ENCODE peak calls at places on chromosomes 12 and 14, in six cellular contexts. X is HepG2, U is GM12878, Z is K562, V is H1, J is SK-N-SH. O is an unnamed sample.
A peak's percentile ranks its signal among the peaks of the same experiment; 100 is the strongest.

GRCh38 chr12:10140001-10140400 is 10.0 kb upstream of the CLEC7A start:
- DNase-seq in X (peak; percentile 35), U (peak; percentile 48), Z (no peak), V (peak; percentile 29), J (peak; percentile 10), O (no peak)

GRCh38 chr12:9615420-9616135 is 7.9 kb upstream of the KLRB1 start:
- DNase-seq in X (no peak), U (no peak), Z (no peak), V (no peak), J (no peak), O (no peak)

GRCh38 chr14:34365309-34365915 is 96.6 kb downstream of the SPTSSA start:
- DNase-seq in X (peak; percentile 59), U (no peak), Z (no peak), V (no peak), J (no peak), O (no peak)

GRCh38 chr14:104665663-104666522 is 23.5 kb upstream of the INF2 start:
- DNase-seq in X (peak; percentile 96), U (no peak), Z (no peak), V (no peak), J (no peak), O (no peak)

GRCh38 chr12:25286837-25287236 is 36.1 kb upstream of the KRAS start:
- DNase-seq in X (no peak), U (no peak), Z (no peak), V (no peak), J (no peak), O (no peak)

GRCh38 chr14:51180577-51180976 is 59.5 kb upstream of the TMX1 start:
- DNase-seq in X (no peak), U (peak; percentile 69), Z (no peak), V (no peak), J (no peak), O (no peak)

GRCh38 chr12:1608783-1609119 is 14.4 kb upstream of the FBXL14 start:
- DNase-seq in X (no peak), U (no peak), Z (no peak), V (no peak), J (no peak), O (peak; percentile 55)

GRCh38 chr14:20332946-20333782 is at the start of gene CCNB1IP1:
- DNase-seq in X (peak; percentile 94), U (peak; percentile 87), Z (peak; percentile 70), V (peak; percentile 13), J (peak; percentile 79), O (peak; percentile 92)

GRCh38 chr12:122473543-122474323 is 27.0 kb downstream of the ZCCHC8 start:
- DNase-seq in X (no peak), U (peak; percentile 26), Z (peak; percentile 37), V (no peak), J (no peak), O (no peak)

GRCh38 chr14:39488600-39488999 is 56.4 kb upstream of the FBXO33 start:
- DNase-seq in X (no peak), U (no peak), Z (no peak), V (no peak), J (no peak), O (no peak)

GRCh38 chr12:46679754-46680153 is 146.0 kb downstream of the SLC38A4 start:
- DNase-seq in X (no peak), U (no peak), Z (no peak), V (no peak), J (no peak), O (no peak)

GRCh38 chr12:75913502-75914110 is 118.0 kb downstream of the PHLDA1 start:
- DNase-seq in X (no peak), U (no peak), Z (no peak), V (no peak), J (no peak), O (no peak)

GRCh38 chr14:68849416-68849815 is 56.5 kb upstream of the ZFP36L1 start:
- DNase-seq in X (no peak), U (no peak), Z (no peak), V (no peak), J (no peak), O (no peak)

GRCh38 chr12:109346920-109347319 is 780 bp upstream of the MYO1H start:
- DNase-seq in X (no peak), U (no peak), Z (peak; percentile 13), V (no peak), J (no peak), O (no peak)

GRCh38 chr12:15956413-15957185 is 45.5 kb downstream of the DERA start:
- DNase-seq in X (no peak), U (no peak), Z (no peak), V (no peak), J (no peak), O (no peak)

GRCh38 chr12:57446292-57446960 is 8.7 kb upstream of the INHBE start:
- DNase-seq in X (no peak), U (no peak), Z (no peak), V (no peak), J (no peak), O (no peak)

GRCh38 chr14:101731187-101732080 is 30.1 kb upstream of the PPP2R5C start:
- DNase-seq in X (peak; percentile 90), U (peak; percentile 48), Z (peak; percentile 52), V (no peak), J (no peak), O (peak; percentile 96)

GRCh38 chr14:22332671-22333407 is 256.2 kb downstream of the DAD1 start:
- DNase-seq in X (peak; percentile 34), U (no peak), Z (no peak), V (no peak), J (no peak), O (no peak)
- H3K4me3 ChIP-seq in X (peak overlapping the region; percentile 3), U (no peak overlapping the region), Z (no peak overlapping the region), V (no peak overlapping the region), J (no peak overlapping the region), O (no peak overlapping the region)

DNA sequence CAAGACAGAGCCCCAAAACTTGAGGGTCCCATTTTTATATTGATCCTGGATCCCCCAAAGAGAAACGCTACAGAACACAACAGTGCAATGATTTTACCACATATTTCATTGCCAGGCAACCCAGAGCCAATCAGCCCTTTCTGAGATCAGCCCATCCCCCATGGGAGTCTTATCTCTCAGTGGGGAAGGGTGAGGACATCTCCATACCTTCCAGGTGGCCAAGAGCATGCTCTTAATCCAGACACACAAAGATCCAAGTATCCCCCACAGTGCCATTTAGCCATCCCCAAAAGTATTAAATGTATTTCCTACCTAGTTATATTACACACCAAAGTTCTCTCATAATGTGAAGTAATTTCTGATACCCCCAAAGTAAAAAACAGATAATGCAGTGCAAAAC is 62.6 kb upstream of the AMN start:
- DNase-seq in X (no peak), U (no peak), Z (no peak), V (no peak), J (no peak), O (no peak)
- TF ChIP-seq GABPA in X (no peak), U (no peak), Z (no peak), V (no peak), J (no peak), O (no peak)

DNA sequence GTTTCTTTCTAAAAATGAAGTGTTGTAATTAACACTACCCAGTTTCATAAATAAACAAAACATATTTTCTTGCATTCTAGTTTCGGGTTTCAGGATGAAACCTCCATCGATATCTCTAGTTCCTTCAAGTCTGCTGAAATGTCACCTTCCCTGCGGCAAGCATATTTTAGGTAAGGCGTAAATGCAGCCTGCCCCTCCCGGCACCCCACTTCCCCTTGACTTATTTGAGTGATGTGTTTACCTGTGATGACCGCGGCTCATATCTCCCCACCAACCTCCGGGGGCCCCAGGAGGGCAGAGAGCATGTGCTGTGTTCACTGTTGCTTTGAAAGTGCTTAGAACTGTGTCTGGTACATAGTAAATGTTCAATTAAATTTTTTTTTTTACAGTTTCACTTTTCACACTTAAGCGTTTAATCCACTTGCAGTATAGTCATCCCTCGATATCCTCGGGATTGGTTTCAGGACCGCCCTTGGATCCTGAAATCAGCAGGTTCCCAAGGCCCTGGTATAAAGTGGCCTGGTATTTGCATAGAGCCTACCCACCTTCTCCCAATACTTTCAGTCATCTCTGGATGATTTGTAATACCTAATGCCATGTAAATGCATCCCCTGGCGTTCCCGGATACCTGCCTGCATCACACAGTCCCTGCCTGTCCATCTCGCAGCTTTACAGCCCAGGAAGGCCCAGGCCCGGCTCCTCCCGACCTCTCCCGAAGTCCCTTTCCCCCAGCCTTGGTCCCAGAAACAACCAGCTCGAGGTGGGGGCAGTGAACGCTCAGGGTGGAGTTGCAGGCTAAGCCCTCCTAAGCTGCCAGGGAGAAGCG is 40.2 kb upstream of the FBRSL1 start:
- DNase-seq in X (no peak), U (peak; percentile 77), Z (no peak), V (no peak), J (no peak), O (no peak)
- H3K4me3 ChIP-seq in X (no peak overlapping the region), U (peak overlapping the region; percentile 14), Z (no peak overlapping the region), V (no peak overlapping the region), J (no peak overlapping the region), O (no peak overlapping the region)

DNA sequence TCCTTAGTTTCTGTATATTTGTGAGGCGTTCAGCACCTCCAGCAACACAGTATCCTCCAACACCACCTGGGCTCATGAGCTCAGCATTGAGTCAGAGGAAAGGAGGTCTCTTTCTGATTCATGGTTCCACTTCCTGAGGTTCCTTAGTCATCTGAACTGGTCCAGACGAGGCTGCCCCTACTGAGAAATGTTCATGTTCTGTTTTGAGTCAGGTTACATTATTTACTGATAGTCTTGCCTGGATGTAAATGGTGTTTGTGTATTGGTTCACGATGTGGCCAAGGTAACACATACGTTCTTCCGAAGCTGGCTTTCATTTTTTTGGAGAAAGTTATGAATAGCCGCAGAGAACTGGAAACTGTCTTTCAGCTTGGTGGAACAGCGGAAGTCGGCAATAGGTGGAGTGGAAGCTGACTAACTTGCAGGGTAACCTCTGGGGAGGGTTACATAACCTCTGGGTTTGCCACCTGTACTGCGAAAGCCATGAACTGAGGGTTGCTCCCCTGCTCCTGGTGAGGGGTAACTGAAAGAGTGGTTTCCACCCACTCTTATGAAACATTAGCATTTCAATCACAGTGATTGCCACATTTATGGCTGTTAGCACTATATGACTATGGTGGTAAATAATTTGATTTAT is 42.2 kb upstream of the MANSC4 start:
- DNase-seq in X (no peak), U (peak; percentile 69), Z (no peak), V (no peak), J (no peak), O (peak; percentile 66)
- TF ChIP-seq GABPA in X (no peak), U (peak; percentile 71), Z (no peak), V (no peak), J (no peak), O (no peak)

DNA sequence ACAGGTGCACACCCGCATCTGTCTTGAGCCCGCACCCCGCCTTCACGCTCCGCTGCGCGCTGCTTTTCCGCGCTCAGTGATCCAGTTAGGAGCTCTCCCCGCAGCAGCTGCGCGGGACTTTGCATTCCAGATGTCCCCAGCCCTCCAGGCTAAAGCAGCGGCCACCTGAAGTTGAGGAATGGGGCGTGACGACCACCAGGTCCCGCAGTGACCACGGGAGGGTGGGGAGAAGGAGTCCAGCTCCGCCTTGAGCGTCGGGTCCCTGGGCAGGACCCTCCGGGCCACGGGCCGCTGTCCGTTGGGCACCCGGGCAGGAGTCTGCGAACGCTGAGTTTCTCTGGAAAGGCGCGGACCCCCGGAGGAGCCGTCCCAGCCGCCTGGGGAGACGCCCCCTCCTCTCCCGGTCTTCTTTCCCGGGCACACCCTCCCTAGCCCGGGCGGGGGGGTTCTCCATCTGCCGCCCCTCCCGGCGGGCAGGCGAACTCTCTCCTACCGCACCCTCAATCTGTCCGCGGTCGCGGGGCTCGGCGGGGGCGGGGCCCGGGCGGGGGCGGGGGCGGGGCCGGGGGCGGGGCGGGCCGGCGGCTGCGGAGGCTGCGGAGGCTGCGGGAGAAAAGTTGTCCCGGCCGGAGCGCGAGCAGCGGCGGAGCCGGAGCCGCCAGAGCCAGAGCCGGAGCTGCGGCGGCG is at the start of gene TMEM132C:
- DNase-seq in X (no peak), U (no peak), Z (peak; percentile 52), V (no peak), J (no peak), O (no peak)
- H3K4me3 ChIP-seq in X (no peak within 1 kb of the TSS), U (no peak within 1 kb of the TSS), Z (no peak within 1 kb of the TSS), V (peak within 1 kb of the TSS; percentile 33), J (no peak within 1 kb of the TSS), O (no peak within 1 kb of the TSS)

O was measured in HL-60.